ENCODE peak calls at places on chromosomes 3 and 15, in seven cellular contexts. One of them, this sample, is unnamed.

GRCh38 chr3:63864008-63864871 is 573 bp downstream of the ATXN7 start:
- DNase-seq in aorta: peak; percentile 61
- DNase-seq in endodermal cell: peak; percentile 66
- DNase-seq in neural progenitor cell: no peak
- DNase-seq in H1: no peak
- DNase-seq in psoas muscle: peak; percentile 42
- DNase-seq in upper lobe of left lung: peak; percentile 91
- DNase-seq in this sample: no peak

GRCh38 chr3:23592961-23593931 is 212.5 kb upstream of the UBE2E1 start:
- DNase-seq in aorta: no peak
- DNase-seq in endodermal cell: no peak
- DNase-seq in neural progenitor cell: no peak
- DNase-seq in H1: no peak
- DNase-seq in psoas muscle: no peak
- DNase-seq in upper lobe of left lung: no peak
- DNase-seq in this sample: no peak

GRCh38 chr15:33083232-33084006 is 111.1 kb downstream of the FMN1 start:
- DNase-seq in aorta: no peak
- DNase-seq in endodermal cell: peak; percentile 57
- DNase-seq in neural progenitor cell: no peak
- DNase-seq in H1: no peak
- DNase-seq in psoas muscle: no peak
- DNase-seq in upper lobe of left lung: no peak
- DNase-seq in this sample: no peak

GRCh38 chr3:117865338-117865737 is 1155.8 kb downstream of the TUSC7 start:
- DNase-seq in aorta: no peak
- DNase-seq in endodermal cell: no peak
- DNase-seq in neural progenitor cell: no peak
- DNase-seq in H1: no peak
- DNase-seq in psoas muscle: no peak
- DNase-seq in upper lobe of left lung: no peak
- DNase-seq in this sample: no peak

GRCh38 chr3:65871305-65872141 is 167.2 kb downstream of the MAGI1 start:
- DNase-seq in aorta: peak; percentile 51
- DNase-seq in endodermal cell: no peak
- DNase-seq in neural progenitor cell: peak; percentile 20
- DNase-seq in H1: no peak
- DNase-seq in psoas muscle: peak; percentile 53
- DNase-seq in upper lobe of left lung: no peak
- DNase-seq in this sample: no peak

GRCh38 chr15:48467801-48468200 is 136.6 kb downstream of the DUT start:
- DNase-seq in aorta: no peak
- DNase-seq in endodermal cell: no peak
- DNase-seq in neural progenitor cell: no peak
- DNase-seq in H1: no peak
- DNase-seq in psoas muscle: no peak
- DNase-seq in upper lobe of left lung: no peak
- DNase-seq in this sample: no peak

GRCh38 chr3:192417012-192417411 is 310.3 kb downstream of the FGF12 start:
- DNase-seq in aorta: no peak
- DNase-seq in endodermal cell: no peak
- DNase-seq in neural progenitor cell: no peak
- DNase-seq in H1: no peak
- DNase-seq in psoas muscle: no peak
- DNase-seq in upper lobe of left lung: no peak
- DNase-seq in this sample: no peak

GRCh38 chr3:14524920-14525660 is 15.1 kb downstream of the GRIP2 start:
- DNase-seq in aorta: peak; percentile 35
- DNase-seq in endodermal cell: peak; percentile 42
- DNase-seq in neural progenitor cell: no peak
- DNase-seq in H1: no peak
- DNase-seq in psoas muscle: no peak
- DNase-seq in upper lobe of left lung: no peak
- DNase-seq in this sample: no peak

GRCh38 chr3:12380408-12380795 is 91.5 kb downstream of the PPARG start:
- DNase-seq in aorta: no peak
- DNase-seq in endodermal cell: no peak
- DNase-seq in neural progenitor cell: no peak
- DNase-seq in H1: no peak
- DNase-seq in psoas muscle: no peak
- DNase-seq in upper lobe of left lung: no peak
- DNase-seq in this sample: no peak

GRCh38 chr3:111538687-111539086 is 3.3 kb upstream of the CD96 start:
- DNase-seq in aorta: no peak
- DNase-seq in endodermal cell: no peak
- DNase-seq in neural progenitor cell: no peak
- DNase-seq in H1: no peak
- DNase-seq in psoas muscle: no peak
- DNase-seq in upper lobe of left lung: no peak
- DNase-seq in this sample: no peak

GRCh38 chr3:12875857-12876451 is 34.6 kb upstream of the RPL32 start:
- DNase-seq in aorta: peak; percentile 73
- DNase-seq in endodermal cell: peak; percentile 94
- DNase-seq in neural progenitor cell: peak; percentile 97
- DNase-seq in H1: peak; percentile 29
- DNase-seq in psoas muscle: peak; percentile 47
- DNase-seq in upper lobe of left lung: peak; percentile 86
- DNase-seq in this sample: no peak

GRCh38 chr3:40505599-40506462 is at the start of gene ZNF620:
- DNase-seq in aorta: peak; percentile 80
- DNase-seq in endodermal cell: peak; percentile 96
- DNase-seq in neural progenitor cell: peak; percentile 90
- DNase-seq in H1: peak; percentile 75
- DNase-seq in psoas muscle: peak; percentile 75
- DNase-seq in upper lobe of left lung: peak; percentile 92
- DNase-seq in this sample: no peak

GRCh38 chr3:114323546-114324254 is 29.9 kb downstream of the TIGIT start:
- DNase-seq in aorta: no peak
- DNase-seq in endodermal cell: no peak
- DNase-seq in neural progenitor cell: no peak
- DNase-seq in H1: no peak
- DNase-seq in psoas muscle: no peak
- DNase-seq in upper lobe of left lung: no peak
- DNase-seq in this sample: no peak

GRCh38 chr3:118782755-118783202 is 251.9 kb downstream of the IGSF11 start:
- DNase-seq in aorta: no peak
- DNase-seq in endodermal cell: no peak
- DNase-seq in neural progenitor cell: no peak
- DNase-seq in H1: no peak
- DNase-seq in psoas muscle: no peak
- DNase-seq in upper lobe of left lung: no peak
- DNase-seq in this sample: no peak

GRCh38 chr15:67825880-67826716 is 789 bp downstream of the SKOR1 start:
- DNase-seq in aorta: no peak
- DNase-seq in endodermal cell: peak; percentile 76
- DNase-seq in neural progenitor cell: peak; percentile 58
- DNase-seq in H1: no peak
- DNase-seq in psoas muscle: no peak
- DNase-seq in upper lobe of left lung: peak; percentile 79
- DNase-seq in this sample: no peak

GRCh38 chr3:160368804-160369203 is 30.2 kb downstream of the IFT80 start:
- DNase-seq in aorta: no peak
- DNase-seq in endodermal cell: no peak
- DNase-seq in neural progenitor cell: no peak
- DNase-seq in H1: no peak
- DNase-seq in psoas muscle: no peak
- DNase-seq in upper lobe of left lung: no peak
- DNase-seq in this sample: no peak

GRCh38 chr15:74314897-74315438 is 52.5 kb downstream of the CYP11A1 start:
- DNase-seq in aorta: peak; percentile 55
- DNase-seq in endodermal cell: no peak
- DNase-seq in neural progenitor cell: no peak
- DNase-seq in H1: no peak
- DNase-seq in psoas muscle: no peak
- DNase-seq in upper lobe of left lung: peak; percentile 39
- DNase-seq in this sample: no peak

GRCh38 chr3:39343076-39343717 is 13.7 kb downstream of the CCR8 start:
- DNase-seq in aorta: no peak
- DNase-seq in endodermal cell: no peak
- DNase-seq in neural progenitor cell: no peak
- DNase-seq in H1: no peak
- DNase-seq in psoas muscle: no peak
- DNase-seq in upper lobe of left lung: no peak
- DNase-seq in this sample: no peak

GRCh38 chr3:170007031-170007663 is 30.6 kb upstream of the GPR160 start:
- DNase-seq in aorta: no peak
- DNase-seq in endodermal cell: no peak
- DNase-seq in neural progenitor cell: no peak
- DNase-seq in H1: no peak
- DNase-seq in psoas muscle: peak; percentile 30
- DNase-seq in upper lobe of left lung: no peak
- DNase-seq in this sample: no peak

GRCh38 chr3:46812237-46812791 is 50.9 kb downstream of the MYL3 start:
- DNase-seq in aorta: peak; percentile 82
- DNase-seq in endodermal cell: peak; percentile 94
- DNase-seq in neural progenitor cell: peak; percentile 89
- DNase-seq in H1: peak; percentile 34
- DNase-seq in psoas muscle: peak; percentile 81
- DNase-seq in upper lobe of left lung: peak; percentile 96
- DNase-seq in this sample: peak; percentile 8

GRCh38 chr3:56133423-56133822 is 334.8 kb downstream of the ERC2 start:
- DNase-seq in aorta: no peak
- DNase-seq in endodermal cell: no peak
- DNase-seq in neural progenitor cell: no peak
- DNase-seq in H1: no peak
- DNase-seq in psoas muscle: no peak
- DNase-seq in upper lobe of left lung: no peak
- DNase-seq in this sample: no peak

GRCh38 chr3:122533931-122534334 is 19.2 kb upstream of the KPNA1 start:
- DNase-seq in aorta: no peak
- DNase-seq in endodermal cell: peak; percentile 61
- DNase-seq in neural progenitor cell: no peak
- DNase-seq in H1: no peak
- DNase-seq in psoas muscle: no peak
- DNase-seq in upper lobe of left lung: no peak
- DNase-seq in this sample: no peak

GRCh38 chr15:39784125-39784524 is 1.5 kb upstream of the FSIP1 start:
- DNase-seq in aorta: no peak
- DNase-seq in endodermal cell: no peak
- DNase-seq in neural progenitor cell: no peak
- DNase-seq in H1: no peak
- DNase-seq in psoas muscle: no peak
- DNase-seq in upper lobe of left lung: no peak
- DNase-seq in this sample: no peak
- H3K4me3 ChIP-seq in aorta: no peak overlapping the region
- H3K4me3 ChIP-seq in endodermal cell: peak overlapping the region; percentile 99
- H3K4me3 ChIP-seq in neural progenitor cell: peak overlapping the region; percentile 83
- H3K4me3 ChIP-seq in H1: peak overlapping the region; percentile 97
- H3K4me3 ChIP-seq in psoas muscle: no peak overlapping the region
- H3K4me3 ChIP-seq in upper lobe of left lung: peak overlapping the region; percentile 78
- H3K4me3 ChIP-seq in this sample: no peak overlapping the region

DNA sequence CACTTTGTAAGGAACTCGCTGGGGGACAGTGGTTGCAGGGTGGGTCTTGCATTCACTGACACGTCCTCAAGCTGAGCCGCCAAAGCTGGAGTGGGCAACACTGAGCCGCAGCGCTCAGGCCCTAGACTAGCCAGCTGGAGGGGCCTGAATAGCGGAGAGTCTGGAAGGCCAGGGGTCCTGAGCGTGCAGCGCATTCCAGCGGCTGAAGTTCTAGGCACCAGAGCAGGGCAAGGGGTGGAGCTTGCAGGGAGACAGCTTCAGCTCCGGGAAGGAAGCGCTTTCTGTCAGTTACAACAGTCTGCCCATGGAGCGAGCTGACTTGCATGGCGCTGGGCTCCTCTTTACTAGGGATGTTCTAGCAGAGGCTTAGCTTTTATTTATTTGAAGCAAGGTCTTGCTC is 2.7 kb downstream of the MAP6D1 start:
- DNase-seq in aorta: no peak
- DNase-seq in endodermal cell: peak; percentile 70
- DNase-seq in neural progenitor cell: peak; percentile 79
- DNase-seq in H1: no peak
- DNase-seq in psoas muscle: no peak
- DNase-seq in upper lobe of left lung: peak; percentile 53
- DNase-seq in this sample: no peak
- H3K27ac ChIP-seq in aorta: no peak overlapping the region
- H3K27ac ChIP-seq in endodermal cell: peak overlapping the region; percentile 8
- H3K27ac ChIP-seq in neural progenitor cell: no peak overlapping the region
- H3K27ac ChIP-seq in H1: no peak overlapping the region
- H3K27ac ChIP-seq in psoas muscle: no peak overlapping the region
- H3K27ac ChIP-seq in upper lobe of left lung: no peak overlapping the region
- H3K27ac ChIP-seq in this sample: no peak overlapping the region

DNA sequence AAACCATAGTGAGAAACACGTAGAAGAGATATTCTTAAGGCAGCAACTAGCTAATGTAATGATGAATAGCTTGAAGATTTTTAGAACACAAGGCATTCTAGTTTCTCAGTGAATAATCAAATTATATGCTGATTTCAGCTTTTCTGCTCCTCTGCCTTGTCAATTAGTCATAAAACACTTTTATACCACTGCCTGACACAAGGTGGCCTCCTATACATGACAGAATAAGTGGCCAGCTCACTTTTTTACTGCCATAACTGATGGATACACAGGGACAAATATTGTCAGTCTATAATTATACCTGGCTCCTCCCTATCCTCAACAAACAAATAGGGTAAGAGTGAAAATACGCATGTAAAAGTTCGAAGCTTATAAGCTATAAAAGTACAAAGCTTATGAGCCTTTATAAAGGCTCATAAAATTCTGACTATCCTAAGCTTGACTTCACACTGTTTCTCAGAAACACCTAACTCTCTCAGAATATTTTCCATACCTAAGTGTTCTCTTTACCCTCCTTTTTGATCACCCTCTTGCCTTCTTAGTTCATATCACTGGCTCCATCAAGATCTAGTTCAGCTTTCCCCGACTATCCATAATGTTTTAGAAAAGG is 81.6 kb downstream of the HERC1 start:
- DNase-seq in aorta: no peak
- DNase-seq in endodermal cell: peak; percentile 56
- DNase-seq in neural progenitor cell: peak; percentile 72
- DNase-seq in H1: no peak
- DNase-seq in psoas muscle: no peak
- DNase-seq in upper lobe of left lung: no peak
- DNase-seq in this sample: no peak
- H3K36me3 ChIP-seq in aorta: peaks cover 5% of the 10 kb centered on the region
- H3K36me3 ChIP-seq in endodermal cell: peaks cover 35% of the 10 kb centered on the region
- H3K36me3 ChIP-seq in neural progenitor cell: peaks cover 6% of the 10 kb centered on the region
- H3K36me3 ChIP-seq in H1: peaks cover 2% of the 10 kb centered on the region
- H3K36me3 ChIP-seq in psoas muscle: no peaks in the 10 kb centered on the region
- H3K36me3 ChIP-seq in upper lobe of left lung: peaks cover 21% of the 10 kb centered on the region
- H3K36me3 ChIP-seq in this sample: no peaks in the 10 kb centered on the region

GRCh38 chr3:27535809-27536392 is 51.7 kb upstream of the SLC4A7 start:
- DNase-seq in aorta: no peak
- DNase-seq in endodermal cell: no peak
- DNase-seq in neural progenitor cell: no peak
- DNase-seq in H1: no peak
- DNase-seq in psoas muscle: no peak
- DNase-seq in upper lobe of left lung: no peak
- DNase-seq in this sample: no peak

GRCh38 chr3:27532931-27533607 is 48.9 kb upstream of the SLC4A7 start:
- DNase-seq in aorta: no peak
- DNase-seq in endodermal cell: peak; percentile 74
- DNase-seq in neural progenitor cell: peak; percentile 18
- DNase-seq in H1: no peak
- DNase-seq in psoas muscle: no peak
- DNase-seq in upper lobe of left lung: no peak
- DNase-seq in this sample: no peak

GRCh38 chr3:27532426-27532825 is 48.2 kb upstream of the SLC4A7 start:
- DNase-seq in aorta: no peak
- DNase-seq in endodermal cell: peak; percentile 60
- DNase-seq in neural progenitor cell: peak; percentile 64
- DNase-seq in H1: no peak
- DNase-seq in psoas muscle: no peak
- DNase-seq in upper lobe of left lung: no peak
- DNase-seq in this sample: no peak

GRCh38 chr3:27536451-27536850 is 52.3 kb upstream of the SLC4A7 start:
- DNase-seq in aorta: no peak
- DNase-seq in endodermal cell: no peak
- DNase-seq in neural progenitor cell: no peak
- DNase-seq in H1: no peak
- DNase-seq in psoas muscle: no peak
- DNase-seq in upper lobe of left lung: no peak
- DNase-seq in this sample: no peak

GRCh38 chr3:27533718-27534578 is 49.8 kb upstream of the SLC4A7 start:
- DNase-seq in aorta: peak; percentile 91
- DNase-seq in endodermal cell: peak; percentile 94
- DNase-seq in neural progenitor cell: peak; percentile 53
- DNase-seq in H1: peak; percentile 88
- DNase-seq in psoas muscle: peak; percentile 73
- DNase-seq in upper lobe of left lung: no peak
- DNase-seq in this sample: no peak
- H3K4me3 ChIP-seq in aorta: no peak overlapping the region
- H3K4me3 ChIP-seq in endodermal cell: no peak overlapping the region
- H3K4me3 ChIP-seq in neural progenitor cell: no peak overlapping the region
- H3K4me3 ChIP-seq in H1: no peak overlapping the region
- H3K4me3 ChIP-seq in psoas muscle: no peak overlapping the region
- H3K4me3 ChIP-seq in upper lobe of left lung: no peak overlapping the region
- H3K4me3 ChIP-seq in this sample: no peak overlapping the region